ENCODE peak calls at places on chromosomes 16 and 17, in five cellular contexts. One of them, this sample, is unnamed.

GRCh38 chr17:283911-284675 is 68.5 kb downstream of the RPH3AL start:
- DNase-seq in tibial nerve: no peak
- DNase-seq in AG04450: no peak
- DNase-seq in lung: no peak
- DNase-seq in right atrium auricular region: no peak
- DNase-seq in this sample: no peak

GRCh38 chr16:89619880-89620279 is 6.4 kb downstream of the DPEP1 start:
- DNase-seq in tibial nerve: no peak
- DNase-seq in AG04450: no peak
- DNase-seq in lung: no peak
- DNase-seq in right atrium auricular region: no peak
- DNase-seq in this sample: no peak

GRCh38 chr16:82963653-82964052 is 336.9 kb downstream of the CDH13 start:
- DNase-seq in tibial nerve: no peak
- DNase-seq in AG04450: no peak
- DNase-seq in lung: no peak
- DNase-seq in right atrium auricular region: no peak
- DNase-seq in this sample: no peak

GRCh38 chr17:83116783-83117555 is 37.6 kb downstream of the METRNL start:
- DNase-seq in tibial nerve: no peak
- DNase-seq in AG04450: no peak
- DNase-seq in lung: no peak
- DNase-seq in right atrium auricular region: no peak
- DNase-seq in this sample: no peak

GRCh38 chr17:55433029-55433628 is 11.5 kb upstream of the MMD start:
- DNase-seq in tibial nerve: no peak
- DNase-seq in AG04450: no peak
- DNase-seq in lung: no peak
- DNase-seq in right atrium auricular region: no peak
- DNase-seq in this sample: no peak

GRCh38 chr17:49093131-49093530 is 39.4 kb upstream of the B4GALNT2 start:
- DNase-seq in tibial nerve: no peak
- DNase-seq in AG04450: no peak
- DNase-seq in lung: no peak
- DNase-seq in right atrium auricular region: no peak
- DNase-seq in this sample: no peak

GRCh38 chr17:78020717-78021108 is 62.2 kb downstream of the TNRC6C start:
- DNase-seq in tibial nerve: no peak
- DNase-seq in AG04450: no peak
- DNase-seq in lung: no peak
- DNase-seq in right atrium auricular region: no peak
- DNase-seq in this sample: no peak

GRCh38 chr17:49575524-49576120 is at the start of gene NXPH3:
- DNase-seq in tibial nerve: no peak
- DNase-seq in AG04450: no peak
- DNase-seq in lung: peak
- DNase-seq in right atrium auricular region: peak
- DNase-seq in this sample: peak

GRCh38 chr16:75068075-75068474 is 48.5 kb downstream of the LDHD start:
- DNase-seq in tibial nerve: no peak
- DNase-seq in AG04450: no peak
- DNase-seq in lung: no peak
- DNase-seq in right atrium auricular region: no peak
- DNase-seq in this sample: no peak

GRCh38 chr17:78318407-78318806 is 41.5 kb downstream of the SOCS3 start:
- DNase-seq in tibial nerve: no peak
- DNase-seq in AG04450: no peak
- DNase-seq in lung: no peak
- DNase-seq in right atrium auricular region: no peak
- DNase-seq in this sample: no peak

GRCh38 chr16:57624044-57624688 is 4.3 kb upstream of the ADGRG1 start:
- DNase-seq in tibial nerve: no peak
- DNase-seq in AG04450: no peak
- DNase-seq in lung: no peak
- DNase-seq in right atrium auricular region: no peak
- DNase-seq in this sample: no peak

GRCh38 chr17:77444653-77445029 is 303.9 kb downstream of the SEC14L1 start:
- DNase-seq in tibial nerve: no peak
- DNase-seq in AG04450: no peak
- DNase-seq in lung: no peak
- DNase-seq in right atrium auricular region: no peak
- DNase-seq in this sample: no peak

GRCh38 chr16:70553645-70554044 is 30.0 kb downstream of the SF3B3 start:
- DNase-seq in tibial nerve: no peak
- DNase-seq in AG04450: peak
- DNase-seq in lung: no peak
- DNase-seq in right atrium auricular region: no peak
- DNase-seq in this sample: no peak

GRCh38 chr17:36768355-36768754 is 167.0 kb downstream of the MRM1 start:
- DNase-seq in tibial nerve: no peak
- DNase-seq in AG04450: no peak
- DNase-seq in lung: no peak
- DNase-seq in right atrium auricular region: no peak
- DNase-seq in this sample: no peak

GRCh38 chr16:54928421-54929089 is 2.1 kb upstream of the IRX5 start:
- DNase-seq in tibial nerve: no peak
- DNase-seq in AG04450: no peak
- DNase-seq in lung: peak
- DNase-seq in right atrium auricular region: no peak
- DNase-seq in this sample: peak

GRCh38 chr17:7237761-7238417 is 1.4 kb downstream of the PHF23 start:
- DNase-seq in tibial nerve: peak
- DNase-seq in AG04450: no peak
- DNase-seq in lung: peak
- DNase-seq in right atrium auricular region: no peak
- DNase-seq in this sample: peak

GRCh38 chr16:66026211-66026610 is 340.3 kb upstream of the CDH5 start:
- DNase-seq in tibial nerve: no peak
- DNase-seq in AG04450: no peak
- DNase-seq in lung: no peak
- DNase-seq in right atrium auricular region: no peak
- DNase-seq in this sample: no peak

GRCh38 chr17:14306602-14307001 is 5.7 kb downstream of the HS3ST3B1 start:
- DNase-seq in tibial nerve: no peak
- DNase-seq in AG04450: no peak
- DNase-seq in lung: no peak
- DNase-seq in right atrium auricular region: no peak
- DNase-seq in this sample: no peak

GRCh38 chr17:27276653-27277156 is 17.2 kb upstream of the WSB1 start:
- DNase-seq in tibial nerve: no peak
- DNase-seq in AG04450: peak
- DNase-seq in lung: no peak
- DNase-seq in right atrium auricular region: no peak
- DNase-seq in this sample: no peak

GRCh38 chr17:8859029-8859803 is 8.3 kb downstream of the PIK3R6 start:
- DNase-seq in tibial nerve: peak
- DNase-seq in AG04450: no peak
- DNase-seq in lung: no peak
- DNase-seq in right atrium auricular region: no peak
- DNase-seq in this sample: no peak

GRCh38 chr16:50298591-50299507 is 32.5 kb downstream of the ADCY7 start:
- DNase-seq in tibial nerve: no peak
- DNase-seq in AG04450: no peak
- DNase-seq in lung: no peak
- DNase-seq in right atrium auricular region: no peak
- DNase-seq in this sample: peak

GRCh38 chr17:66488874-66489273 is 186.5 kb downstream of the PRKCA start:
- DNase-seq in tibial nerve: no peak
- DNase-seq in AG04450: no peak
- DNase-seq in lung: no peak
- DNase-seq in right atrium auricular region: no peak
- DNase-seq in this sample: no peak

GRCh38 chr16:84845496-84846002 is 25.8 kb downstream of the CRISPLD2 start:
- DNase-seq in tibial nerve: no peak
- DNase-seq in AG04450: no peak
- DNase-seq in lung: no peak
- DNase-seq in right atrium auricular region: no peak
- DNase-seq in this sample: no peak

GRCh38 chr17:40347319-40348135 is 17.0 kb downstream of the GJD3 start:
- DNase-seq in tibial nerve: no peak
- DNase-seq in AG04450: no peak
- DNase-seq in lung: no peak
- DNase-seq in right atrium auricular region: no peak
- DNase-seq in this sample: no peak

GRCh38 chr16:9821970-9822369 is 360.3 kb downstream of the GRIN2A start:
- DNase-seq in tibial nerve: no peak
- DNase-seq in AG04450: no peak
- DNase-seq in lung: no peak
- DNase-seq in right atrium auricular region: no peak
- DNase-seq in this sample: no peak
- H3K4me3 ChIP-seq in tibial nerve: no peak
- H3K4me3 ChIP-seq in AG04450: no peak
- H3K4me3 ChIP-seq in lung: no peak
- H3K4me3 ChIP-seq in right atrium auricular region: no peak
- H3K4me3 ChIP-seq in this sample: no peak

DNA sequence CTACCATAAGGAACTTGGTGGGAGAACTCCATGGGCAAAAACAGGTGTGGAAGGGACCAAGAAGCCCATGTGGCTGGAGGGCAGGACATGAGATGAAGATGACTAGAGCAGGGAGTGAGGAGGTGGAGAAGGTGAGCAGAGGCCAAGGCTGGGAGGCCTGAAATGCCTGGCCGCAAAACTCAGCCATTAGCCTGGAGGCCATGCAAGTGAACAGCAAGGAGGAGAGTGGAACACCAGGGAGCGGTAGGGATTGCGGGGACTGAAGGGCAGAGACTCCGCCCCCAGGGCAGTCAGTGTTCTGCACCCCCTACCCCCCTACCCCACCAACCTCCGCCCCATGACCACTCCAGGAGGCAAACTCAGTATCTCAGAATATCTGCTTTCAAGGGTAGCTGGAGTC is 17.0 kb downstream of the BCL7C start:
- DNase-seq in tibial nerve: no peak
- DNase-seq in AG04450: no peak
- DNase-seq in lung: no peak
- DNase-seq in right atrium auricular region: no peak
- DNase-seq in this sample: no peak
- H3K4me3 ChIP-seq in tibial nerve: no peak
- H3K4me3 ChIP-seq in AG04450: peak
- H3K4me3 ChIP-seq in lung: no peak
- H3K4me3 ChIP-seq in right atrium auricular region: no peak
- H3K4me3 ChIP-seq in this sample: peak

GRCh38 chr16:67935096-67935401 is 1.6 kb downstream of the PSMB10 start:
- DNase-seq in tibial nerve: no peak
- DNase-seq in AG04450: no peak
- DNase-seq in lung: no peak
- DNase-seq in right atrium auricular region: no peak
- DNase-seq in this sample: no peak
- H3K4me3 ChIP-seq in tibial nerve: peak
- H3K4me3 ChIP-seq in AG04450: peak
- H3K4me3 ChIP-seq in lung: peak
- H3K4me3 ChIP-seq in right atrium auricular region: peak
- H3K4me3 ChIP-seq in this sample: peak

GRCh38 chr17:58328195-58329034 is at the start of gene TSPOAP1:
- DNase-seq in tibial nerve: no peak
- DNase-seq in AG04450: no peak
- DNase-seq in lung: no peak
- DNase-seq in right atrium auricular region: no peak
- DNase-seq in this sample: no peak

GRCh38 chr17:58325289-58325726 is 3.3 kb downstream of the TSPOAP1 start:
- DNase-seq in tibial nerve: no peak
- DNase-seq in AG04450: no peak
- DNase-seq in lung: no peak
- DNase-seq in right atrium auricular region: no peak
- DNase-seq in this sample: no peak

GRCh38 chr17:58327363-58328194 is 1.0 kb downstream of the TSPOAP1 start:
- DNase-seq in tibial nerve: no peak
- DNase-seq in AG04450: no peak
- DNase-seq in lung: no peak
- DNase-seq in right atrium auricular region: no peak
- DNase-seq in this sample: no peak

GRCh38 chr17:58325976-58326468 is 2.6 kb downstream of the TSPOAP1 start:
- DNase-seq in tibial nerve: no peak
- DNase-seq in AG04450: no peak
- DNase-seq in lung: no peak
- DNase-seq in right atrium auricular region: no peak
- DNase-seq in this sample: no peak

GRCh38 chr17:58326609-58327341 is 1.8 kb downstream of the TSPOAP1 start:
- DNase-seq in tibial nerve: no peak
- DNase-seq in AG04450: no peak
- DNase-seq in lung: no peak
- DNase-seq in right atrium auricular region: no peak
- DNase-seq in this sample: no peak
- H3K4me3 ChIP-seq in tibial nerve: no peak
- H3K4me3 ChIP-seq in AG04450: no peak
- H3K4me3 ChIP-seq in lung: no peak
- H3K4me3 ChIP-seq in right atrium auricular region: no peak
- H3K4me3 ChIP-seq in this sample: no peak

GRCh38 chr16:12000032-12000431 is 23.5 kb downstream of the SNX29 start:
- DNase-seq in tibial nerve: no peak
- DNase-seq in AG04450: no peak
- DNase-seq in lung: no peak
- DNase-seq in right atrium auricular region: no peak
- DNase-seq in this sample: no peak

GRCh38 chr16:12006637-12007036 is 30.1 kb downstream of the SNX29 start:
- DNase-seq in tibial nerve: no peak
- DNase-seq in AG04450: no peak
- DNase-seq in lung: no peak
- DNase-seq in right atrium auricular region: no peak
- DNase-seq in this sample: no peak

GRCh38 chr16:11996433-11997174 is 20.1 kb downstream of the SNX29 start:
- DNase-seq in tibial nerve: no peak
- DNase-seq in AG04450: no peak
- DNase-seq in lung: no peak
- DNase-seq in right atrium auricular region: no peak
- DNase-seq in this sample: no peak

DNA sequence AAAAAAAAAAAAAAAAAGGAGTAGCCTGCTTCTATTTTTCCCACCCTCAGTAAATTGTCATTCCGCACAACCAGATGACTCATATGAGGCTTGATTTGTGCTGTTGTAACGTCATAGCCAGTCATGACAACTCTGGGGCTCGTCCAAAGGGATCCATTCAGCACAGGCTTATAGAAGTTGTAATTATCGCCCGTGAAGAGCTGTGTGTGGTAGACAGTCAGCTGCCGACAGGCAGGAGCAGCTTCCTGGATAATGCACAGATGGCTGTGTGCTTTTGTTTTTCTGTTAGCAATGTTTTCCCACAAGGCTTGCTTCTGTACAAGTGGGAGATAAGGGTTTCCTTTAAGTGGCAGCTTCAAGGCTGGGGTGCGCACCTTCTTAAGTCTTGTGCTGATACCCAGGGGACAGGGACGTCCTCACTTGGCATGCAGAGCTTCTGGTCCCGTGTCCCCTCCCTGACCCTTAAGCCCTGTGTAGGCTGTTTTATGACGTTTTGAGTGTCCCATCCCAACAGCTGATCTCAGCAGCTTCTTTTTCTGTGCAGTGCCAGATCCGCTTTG is 26.0 kb downstream of the SNX29 start:
- DNase-seq in tibial nerve: no peak
- DNase-seq in AG04450: no peak
- DNase-seq in lung: no peak
- DNase-seq in right atrium auricular region: no peak
- DNase-seq in this sample: no peak
- H3K4me3 ChIP-seq in tibial nerve: no peak
- H3K4me3 ChIP-seq in AG04450: no peak
- H3K4me3 ChIP-seq in lung: no peak
- H3K4me3 ChIP-seq in right atrium auricular region: no peak
- H3K4me3 ChIP-seq in this sample: no peak

This sample was measured in psoas muscle.